ENCODE peak calls at places on chromosomes 13 and 19, in seven cellular contexts. W is AG04449; I is left ventricle myocardium inferior; G is WTC11; V is stimulated activated CD4-positive, alpha-beta T cell treated with anti-CD3 and anti-CD28 coated beads, TNF-alpha, amount 100 ng/mL, for 48 hours; K is NCI-H2107; H is cardiac fibroblast. M is an unnamed sample.
A peak's percentile ranks its signal among the peaks of the same experiment; 100 is the strongest.

GRCh38 chr19:35742121-35742724 is at the start of gene IGFLR1:
- DNase-seq in W (no peak), I (no peak), G (no peak), V (peak; percentile 75), K (no peak), H (no peak), M (no peak)

GRCh38 chr13:51579676-51580075 is 4.6 kb upstream of the WDFY2 start:
- DNase-seq in W (no peak), I (no peak), G (no peak), V (no peak), K (no peak), H (no peak), M (no peak)

GRCh38 chr13:64855506-64855905 is 2374.6 kb downstream of the PCDH9 start:
- DNase-seq in W (no peak), I (no peak), G (no peak), V (no peak), K (no peak), H (peak; percentile 28), M (no peak)

GRCh38 chr13:97223711-97224461 is 1.8 kb downstream of the MBNL2 start:
- DNase-seq in W (peak; percentile 84), I (peak; percentile 29), G (no peak), V (no peak), K (no peak), H (peak; percentile 95), M (no peak)

GRCh38 chr19:50818859-50819472 is 4.6 kb downstream of the KLK1 start:
- DNase-seq in W (no peak), I (no peak), G (no peak), V (no peak), K (no peak), H (no peak), M (no peak)

GRCh38 chr19:6033744-6034264 is 55.9 kb upstream of the RANBP3 start:
- DNase-seq in W (no peak), I (no peak), G (no peak), V (no peak), K (no peak), H (no peak), M (no peak)

GRCh38 chr13:39414339-39414738 is 188.7 kb downstream of the LHFPL6 start:
- DNase-seq in W (no peak), I (no peak), G (no peak), V (no peak), K (no peak), H (no peak), M (no peak)

GRCh38 chr19:46660008-46660517 is 919 bp downstream of the DACT3 start:
- DNase-seq in W (no peak), I (peak; percentile 22), G (peak; percentile 38), V (no peak), K (no peak), H (peak; percentile 41), M (no peak)

GRCh38 chr13:38641164-38641948 is 45.5 kb upstream of the FREM2 start:
- DNase-seq in W (no peak), I (no peak), G (no peak), V (no peak), K (no peak), H (peak; percentile 6), M (no peak)

GRCh38 chr13:27120811-27121210 is 50.8 kb downstream of the USP12 start:
- DNase-seq in W (no peak), I (no peak), G (no peak), V (no peak), K (no peak), H (no peak), M (no peak)

GRCh38 chr13:40640845-40641458 is 25.5 kb downstream of the FOXO1 start:
- DNase-seq in W (no peak), I (no peak), G (no peak), V (no peak), K (no peak), H (no peak), M (no peak)

GRCh38 chr13:110759710-110760109 is 46.2 kb downstream of the ING1 start:
- DNase-seq in W (no peak), I (no peak), G (no peak), V (no peak), K (no peak), H (peak; percentile 57), M (no peak)

GRCh38 chr19:51325161-51325979 is 13.9 kb downstream of the IGLON5 start:
- DNase-seq in W (no peak), I (no peak), G (no peak), V (no peak), K (no peak), H (no peak), M (no peak)

GRCh38 chr13:38670627-38671026 is 16.2 kb upstream of the FREM2 start:
- DNase-seq in W (no peak), I (no peak), G (no peak), V (no peak), K (no peak), H (peak; percentile 82), M (no peak)

GRCh38 chr19:39355253-39355652 is 13.0 kb downstream of the SAMD4B start:
- DNase-seq in W (no peak), I (no peak), G (no peak), V (no peak), K (no peak), H (no peak), M (no peak)

GRCh38 chr13:63311587-63311986 is 1895.9 kb upstream of the PCDH20 start:
- DNase-seq in W (no peak), I (no peak), G (no peak), V (no peak), K (no peak), H (no peak), M (no peak)

GRCh38 chr13:84127597-84128128 is 245.4 kb upstream of the SLITRK1 start:
- DNase-seq in W (no peak), I (no peak), G (no peak), V (no peak), K (no peak), H (no peak), M (no peak)

GRCh38 chr13:44403720-44404063 is 30.1 kb downstream of the SERP2 start:
- DNase-seq in W (no peak), I (no peak), G (no peak), V (no peak), K (no peak), H (no peak), M (no peak)

GRCh38 chr13:48110132-48110868 is 15.4 kb upstream of the MED4 start:
- DNase-seq in W (no peak), I (no peak), G (no peak), V (no peak), K (no peak), H (peak; percentile 51), M (no peak)

GRCh38 chr13:78286748-78287147 is 316.6 kb downstream of the POU4F1 start:
- DNase-seq in W (no peak), I (no peak), G (no peak), V (no peak), K (no peak), H (no peak), M (no peak)

GRCh38 chr13:88014527-88014926 is 343.4 kb downstream of the SLITRK5 start:
- DNase-seq in W (no peak), I (no peak), G (no peak), V (no peak), K (no peak), H (no peak), M (no peak)

GRCh38 chr13:108003626-108004025 is 211.7 kb downstream of the LIG4 start:
- DNase-seq in W (no peak), I (no peak), G (no peak), V (no peak), K (no peak), H (no peak), M (peak; percentile 23)

GRCh38 chr19:42176649-42176989 is 40.9 kb downstream of the DEDD2 start:
- DNase-seq in W (no peak), I (no peak), G (no peak), V (no peak), K (no peak), H (no peak), M (peak; percentile 95)

GRCh38 chr13:106129273-106129672 is 406.2 kb downstream of the EFNB2 start:
- DNase-seq in W (no peak), I (no peak), G (no peak), V (no peak), K (no peak), H (no peak), M (peak; percentile 22)

GRCh38 chr19:1027020-1027952 is 878 bp downstream of the CNN2 start:
- DNase-seq in W (no peak), I (peak; percentile 18), G (no peak), V (no peak), K (no peak), H (peak; percentile 51), M (no peak)

GRCh38 chr19:2952953-2953481 is 8.2 kb upstream of the ZNF77 start:
- DNase-seq in W (no peak), I (no peak), G (no peak), V (no peak), K (no peak), H (peak; percentile 32), M (no peak)